ENCODE peak calls at places on chromosomes 13 and 19, in nine cellular contexts. V is M059J; J is CD4-positive, alpha-beta memory T cell; P is central memory CD4-positive, alpha-beta T cell; F is kidney tubule cell; A is stimulated activated CD4-positive, alpha-beta T cell treated with anti-CD3 and anti-CD28 coated beads, Interleukin-1b, Interleukin-23, amount 100 ng/mL, for 1 hour; L is activated naive CD4-positive, alpha-beta T cell; Y is naive thymus-derived CD4-positive, alpha-beta T cell; W is neural crest cell. O is an unnamed sample.

GRCh38 chr13:21849323-21849722 is 178.4 kb downstream of the FGF9 start:
- DNase-seq in V (peak; percentile 1), J (no peak), P (peak; percentile 16), F (peak; percentile 46), A (no peak), L (peak; percentile 2), Y (peak; percentile 32), W (no peak), O (no peak)

GRCh38 chr19:32339988-32340874 is 5.2 kb upstream of the ZNF507 start:
- DNase-seq in V (peak; percentile 48), J (no peak), P (peak; percentile 9), F (peak; percentile 48), A (no peak), L (peak; percentile 22), Y (peak; percentile 34), W (peak; percentile 58), O (no peak)

GRCh38 chr13:80399340-80400163 is 58.6 kb upstream of the SPRY2 start:
- DNase-seq in V (peak; percentile 11), J (no peak), P (peak; percentile 5), F (peak; percentile 56), A (no peak), L (no peak), Y (peak; percentile 9), W (no peak), O (no peak)

GRCh38 chr19:40530091-40530901 is 46.4 kb upstream of the SHKBP1 start:
- DNase-seq in V (no peak), J (no peak), P (no peak), F (no peak), A (no peak), L (peak; percentile 12), Y (peak; percentile 25), W (peak; percentile 58), O (peak; percentile 86)

GRCh38 chr19:48290341-48290922 is 20.6 kb downstream of the ZNF114 start:
- DNase-seq in V (peak; percentile 70), J (no peak), P (no peak), F (peak; percentile 53), A (no peak), L (no peak), Y (no peak), W (peak; percentile 42), O (peak; percentile 52)

GRCh38 chr19:35284153-35285140 is 2.1 kb downstream of the HAMP start:
- DNase-seq in V (no peak), J (no peak), P (no peak), F (no peak), A (no peak), L (no peak), Y (no peak), W (no peak), O (no peak)

GRCh38 chr19:8120636-8121480 is 28.5 kb downstream of the FBN3 start:
- DNase-seq in V (no peak), J (no peak), P (no peak), F (no peak), A (no peak), L (no peak), Y (no peak), W (no peak), O (no peak)

GRCh38 chr13:91141619-91142061 is 205.8 kb upstream of the MIR17HG start:
- DNase-seq in V (no peak), J (no peak), P (no peak), F (no peak), A (no peak), L (no peak), Y (no peak), W (no peak), O (no peak)

GRCh38 chr19:38717855-38718254 is 26.4 kb downstream of the CAPN12 start:
- DNase-seq in V (no peak), J (no peak), P (no peak), F (no peak), A (no peak), L (no peak), Y (no peak), W (no peak), O (no peak)

GRCh38 chr19:4284176-4284958 is 5.3 kb downstream of the SHD start:
- DNase-seq in V (peak; percentile 18), J (no peak), P (no peak), F (no peak), A (no peak), L (no peak), Y (no peak), W (no peak), O (no peak)

GRCh38 chr13:108777421-108778420 is 148.3 kb downstream of the MYO16 start:
- DNase-seq in V (no peak), J (no peak), P (no peak), F (peak; percentile 95), A (no peak), L (no peak), Y (no peak), W (no peak), O (no peak)

GRCh38 chr13:24502567-24503375 is 9.8 kb downstream of the PARP4 start:
- DNase-seq in V (peak; percentile 89), J (no peak), P (no peak), F (peak; percentile 89), A (no peak), L (no peak), Y (no peak), W (no peak), O (no peak)

GRCh38 chr19:35833972-35834371 is 18.3 kb downstream of the NPHS1 start:
- DNase-seq in V (no peak), J (no peak), P (no peak), F (no peak), A (no peak), L (no peak), Y (no peak), W (no peak), O (no peak)

GRCh38 chr13:26599403-26599802 is 41.9 kb downstream of the WASF3 start:
- DNase-seq in V (no peak), J (no peak), P (no peak), F (no peak), A (no peak), L (no peak), Y (no peak), W (no peak), O (no peak)

GRCh38 chr19:14393303-14393702 is 12.1 kb downstream of the ADGRE5 start:
- DNase-seq in V (no peak), J (no peak), P (no peak), F (no peak), A (no peak), L (no peak), Y (no peak), W (no peak), O (no peak)

GRCh38 chr19:12867120-12868099 is 13.8 kb downstream of the DNASE2 start:
- DNase-seq in V (no peak), J (peak; percentile 40), P (peak; percentile 35), F (peak; percentile 61), A (no peak), L (peak; percentile 55), Y (peak; percentile 80), W (peak; percentile 85), O (no peak)

GRCh38 chr13:107095876-107096275 is 527.9 kb upstream of the ARGLU1 start:
- DNase-seq in V (no peak), J (no peak), P (no peak), F (no peak), A (no peak), L (no peak), Y (no peak), W (no peak), O (no peak)

GRCh38 chr19:53511933-53512374 is 26.0 kb upstream of the ZNF331 start:
- DNase-seq in V (peak; percentile 35), J (no peak), P (peak; percentile 27), F (peak; percentile 55), A (no peak), L (peak; percentile 4), Y (peak; percentile 47), W (peak; percentile 57), O (peak; percentile 24)

GRCh38 chr13:39506559-39507390 is 96.2 kb downstream of the LHFPL6 start:
- DNase-seq in V (peak; percentile 63), J (no peak), P (no peak), F (no peak), A (no peak), L (no peak), Y (no peak), W (no peak), O (no peak)

GRCh38 chr13:109810761-109811510 is 24.6 kb upstream of the IRS2 start:
- DNase-seq in V (no peak), J (no peak), P (no peak), F (no peak), A (no peak), L (no peak), Y (no peak), W (no peak), O (no peak)

GRCh38 chr19:16859626-16860025 is 29.2 kb upstream of the F2RL3 start:
- DNase-seq in V (no peak), J (no peak), P (no peak), F (no peak), A (no peak), L (no peak), Y (no peak), W (no peak), O (no peak)

GRCh38 chr19:50205681-50206138 is 2.3 kb downstream of the MYH14 start:
- DNase-seq in V (no peak), J (no peak), P (no peak), F (peak; percentile 34), A (no peak), L (no peak), Y (no peak), W (no peak), O (no peak)

GRCh38 chr13:87777395-87777794 is 106.2 kb downstream of the SLITRK5 start:
- DNase-seq in V (no peak), J (no peak), P (no peak), F (peak; percentile 2), A (no peak), L (no peak), Y (no peak), W (no peak), O (no peak)

GRCh38 chr19:763869-764268 is 13.0 kb downstream of the MISP start:
- DNase-seq in V (no peak), J (no peak), P (no peak), F (no peak), A (no peak), L (no peak), Y (no peak), W (no peak), O (no peak)

GRCh38 chr19:40571831-40572495 is 4.7 kb upstream of the SHKBP1 start:
- DNase-seq in V (no peak), J (no peak), P (no peak), F (no peak), A (no peak), L (no peak), Y (no peak), W (no peak), O (no peak)

GRCh38 chr13:20157387-20157786 is 3.5 kb downstream of the GJA3 start:
- DNase-seq in V (no peak), J (no peak), P (no peak), F (no peak), A (no peak), L (no peak), Y (no peak), W (no peak), O (no peak)

GRCh38 chr19:3284759-3285646 is 60.5 kb downstream of the CELF5 start:
- DNase-seq in V (peak; percentile 59), J (peak; percentile 90), P (peak; percentile 61), F (peak; percentile 78), A (no peak), L (peak; percentile 42), Y (peak; percentile 67), W (peak; percentile 50), O (peak; percentile 76)

GRCh38 chr13:95588721-95589120 is 36.2 kb downstream of the CLDN10 start:
- DNase-seq in V (no peak), J (no peak), P (no peak), F (no peak), A (no peak), L (no peak), Y (no peak), W (no peak), O (no peak)

GRCh38 chr13:46522692-46523040 is 30.3 kb upstream of the LRCH1 start:
- DNase-seq in V (no peak), J (no peak), P (no peak), F (no peak), A (no peak), L (no peak), Y (no peak), W (no peak), O (no peak)

GRCh38 chr13:90188237-90188636 is 1159.2 kb upstream of the MIR17HG start:
- DNase-seq in V (no peak), J (no peak), P (no peak), F (no peak), A (no peak), L (no peak), Y (no peak), W (no peak), O (no peak)

O was measured in NCI-H1930.